ENCODE peak calls at places on chromosomes 13 and 19, in four cellular contexts. L is A549, A is NCI-H510A, E is NCI-H748 treated with DMSO at 0.1 percent for 48 hours. X is an unnamed sample.

GRCh38 chr19:58154287-58154678 is 3.7 kb upstream of the ZNF329 start:
- DNase-seq in E (no peak), L (no peak), A (no peak), X (no peak)

GRCh38 chr19:50702870-50703829 is 16.5 kb downstream of the SHANK1 start:
- DNase-seq in E (no peak), L (no peak), A (no peak), X (no peak)

GRCh38 chr19:55172741-55173140 is 6.3 kb upstream of the DNAAF3 start:
- DNase-seq in E (no peak), A (no peak), L (peak), X (no peak)

GRCh38 chr13:64457976-64458375 is 2772.2 kb downstream of the PCDH9 start:
- DNase-seq in L (no peak), E (no peak), A (no peak), X (no peak)

GRCh38 chr13:37192986-37193385 is 87.5 kb upstream of the CSNK1A1L start:
- DNase-seq in A (no peak), L (no peak), E (no peak), X (no peak)

GRCh38 chr19:7831452-7831851 is 1.4 kb downstream of the EVI5L start:
- DNase-seq in A (no peak), L (peak), E (no peak), X (no peak)

GRCh38 chr19:56138069-56138468 is 3.0 kb upstream of the ZNF444 start:
- DNase-seq in L (no peak), E (no peak), A (no peak), X (no peak)

GRCh38 chr19:57566396-57567256 is 7.0 kb upstream of the ZNF550 start:
- DNase-seq in A (no peak), L (peak), E (no peak), X (no peak)

GRCh38 chr13:51002736-51003135 is 93.1 kb downstream of the RNASEH2B start:
- DNase-seq in L (no peak), E (no peak), A (no peak), X (no peak)

GRCh38 chr19:39154626-39155100 is 29.1 kb downstream of the PAK4 start:
- DNase-seq in L (peak), E (no peak), A (peak), X (peak)

GRCh38 chr19:30155529-30156200 is 213.6 kb downstream of the URI1 start:
- DNase-seq in E (no peak), L (no peak), A (no peak), X (no peak)

GRCh38 chr19:56115490-56115889 is 5.6 kb downstream of the ZNF787 start:
- DNase-seq in L (no peak), A (no peak), E (no peak), X (no peak)

GRCh38 chr19:18086590-18087138 is at the start of gene IL12RB1:
- DNase-seq in L (no peak), A (no peak), E (no peak), X (no peak)

GRCh38 chr13:59494151-59494550 is 669.6 kb downstream of the DIAPH3 start:
- DNase-seq in L (no peak), E (no peak), A (no peak), X (no peak)

GRCh38 chr19:49929121-49929610 is at the start of the genes ATF5 and NUP62:
- DNase-seq in L (peak), E (peak), A (peak), X (peak)

GRCh38 chr19:13100871-13101589 is 1.6 kb downstream of the LYL1 start:
- DNase-seq in E (no peak), L (peak), A (no peak), X (no peak)

GRCh38 chr19:2059422-2060201 is 8.6 kb upstream of the MKNK2 start:
- DNase-seq in L (peak), A (peak), E (no peak), X (peak)

GRCh38 chr13:99721606-99722384 is 220.5 kb downstream of the TM9SF2 start:
- DNase-seq in L (no peak), E (no peak), A (no peak), X (no peak)

GRCh38 chr13:45602183-45602582 is 13.4 kb downstream of the ERICH6B start:
- DNase-seq in L (peak), A (no peak), E (no peak), X (no peak)

GRCh38 chr19:6687117-6687516 is 17.2 kb upstream of the TNFSF14 start:
- DNase-seq in E (no peak), A (no peak), L (no peak), X (no peak)

GRCh38 chr19:1009043-1009975 is 9.1 kb downstream of the GRIN3B start:
- DNase-seq in A (no peak), L (no peak), E (no peak), X (no peak)

GRCh38 chr19:17743874-17744273 is 7.4 kb upstream of the FCHO1 start:
- DNase-seq in L (peak), A (no peak), E (no peak), X (no peak)

GRCh38 chr19:33469171-33470039 is 52.2 kb downstream of the PEPD start:
- DNase-seq in A (no peak), E (no peak), L (no peak), X (no peak)

GRCh38 chr13:24997367-24997967 is 98.5 kb upstream of the PABPC3 start:
- DNase-seq in E (peak), L (peak), A (no peak), X (no peak)

GRCh38 chr13:47976325-47976724 is 24.7 kb downstream of the SUCLA2 start:
- DNase-seq in A (no peak), E (no peak), L (no peak), X (no peak)

GRCh38 chr19:48735031-48735615 is 5.3 kb downstream of the RASIP1 start:
- DNase-seq in E (peak), L (peak), A (no peak), X (peak)

GRCh38 chr13:94154362-94154761 is 325.1 kb downstream of the DCT start:
- DNase-seq in E (no peak), L (no peak), A (no peak), X (no peak)

GRCh38 chr13:94209110-94209509 is 270.4 kb downstream of the DCT start:
- DNase-seq in L (no peak), E (peak), A (no peak), X (no peak)

GRCh38 chr13:97067342-97067895 is 73.1 kb upstream of the OXGR1 start:
- DNase-seq in A (no peak), L (no peak), E (no peak), X (no peak)